ENCODE peak calls at places on chromosomes 2 and 18, in four cellular contexts. A is adrenal gland, L is nephron progenitor cell, R is A172. Y is an unnamed sample.

GRCh38 chr2:239326831-239327535 is 73.8 kb downstream of the HDAC4 start:
- DNase-seq in L (no peak), R (peak), A (peak), Y (no peak)

GRCh38 chr2:218091743-218092142 is 22.7 kb downstream of the RUFY4 start:
- DNase-seq in L (no peak), A (no peak), R (no peak), Y (no peak)

GRCh38 chr2:232263295-232263694 is 115.3 kb upstream of the ALPP start:
- DNase-seq in R (no peak), L (no peak), A (peak), Y (no peak)

GRCh38 chr18:68956650-68957049 is 158.8 kb downstream of the CCDC102B start:
- DNase-seq in A (no peak), R (no peak), L (no peak), Y (no peak)

GRCh38 chr2:224248944-224249371 is 152.9 kb downstream of the FAM124B start:
- DNase-seq in L (no peak), A (no peak), R (no peak), Y (no peak)

GRCh38 chr2:80517301-80517700 is 212.7 kb upstream of the LRRTM1 start:
- DNase-seq in A (no peak), L (peak), R (no peak), Y (no peak)

GRCh38 chr2:46776687-46777327 is 138.8 kb downstream of the MCFD2 start:
- DNase-seq in R (peak), A (peak), L (peak), Y (peak)

GRCh38 chr2:108565778-108566375 is 31.6 kb downstream of the LIMS1 start:
- DNase-seq in R (no peak), A (no peak), L (no peak), Y (no peak)

GRCh38 chr18:31679133-31679731 is 5.1 kb downstream of the B4GALT6 start:
- DNase-seq in R (peak), A (no peak), L (no peak), Y (peak)

GRCh38 chr2:12737226-12738111 is 20.7 kb downstream of the TRIB2 start:
- DNase-seq in A (no peak), R (no peak), L (no peak), Y (no peak)

GRCh38 chr2:216777637-216778273 is 82.1 kb downstream of the TNP1 start:
- DNase-seq in A (no peak), L (peak), R (peak), Y (peak)

GRCh38 chr2:233801357-233802131 is 23.4 kb downstream of the MROH2A start:
- DNase-seq in R (peak), A (peak), L (no peak), Y (peak)

GRCh38 chr18:32200766-32201165 is 10.9 kb downstream of the MEP1B start:
- DNase-seq in L (no peak), A (no peak), R (no peak), Y (no peak)

GRCh38 chr2:75679556-75679955 is 31.2 kb downstream of the GCFC2 start:
- DNase-seq in L (no peak), A (no peak), R (no peak), Y (no peak)

GRCh38 chr2:86035883-86036789 is 69.5 kb downstream of the POLR1A start:
- DNase-seq in A (peak), R (peak), L (peak), Y (peak)

GRCh38 chr2:225738735-225739134 is 339.2 kb downstream of the NYAP2 start:
- DNase-seq in R (no peak), L (no peak), A (no peak), Y (no peak)

GRCh38 chr2:219968685-219969345 is 341.4 kb downstream of the SLC4A3 start:
- DNase-seq in R (peak), A (no peak), L (no peak), Y (no peak)

GRCh38 chr2:166365803-166366420 is 9.8 kb downstream of the SCN9A start:
- DNase-seq in L (no peak), A (no peak), R (no peak), Y (no peak)

GRCh38 chr2:191352536-191352935 is 107.3 kb downstream of the MYO1B start:
- DNase-seq in R (peak), L (no peak), A (no peak), Y (peak)

GRCh38 chr2:28345619-28346018 is 47.0 kb upstream of the FOSL2 start:
- DNase-seq in L (no peak), A (no peak), R (no peak), Y (no peak)

GRCh38 chr2:170917219-170917851 is 11.7 kb upstream of the GORASP2 start:
- DNase-seq in A (no peak), L (no peak), R (no peak), Y (no peak)